ENCODE peak calls at places on chromosomes 12 and 14, in seven cellular contexts. P is sigmoid colon, Q is epithelial cell of proximal tubule, T is A549, I is progenitor cell of endocrine pancreas, W is OCI-LY7, H is mucosa of descending colon. A is an unnamed sample.

GRCh38 chr12:49503674-49504180 is 35.1 kb upstream of the KCNH3 start:
- DNase-seq in P (no peak), Q (peak; percentile 96), T (peak; percentile 44), I (no peak), W (no peak), H (no peak), A (no peak)

GRCh38 chr14:92917041-92917940 is 5.7 kb upstream of the CHGA start:
- DNase-seq in P (no peak), Q (no peak), T (no peak), I (no peak), W (no peak), H (no peak), A (peak; percentile 65)

GRCh38 chr14:51750542-51750941 is 98.8 kb downstream of the FRMD6 start:
- DNase-seq in P (no peak), Q (no peak), T (no peak), I (no peak), W (no peak), H (no peak), A (no peak)

GRCh38 chr12:51320695-51321320 is 3.2 kb downstream of the BIN2 start:
- DNase-seq in P (no peak), Q (no peak), T (no peak), I (no peak), W (peak; percentile 55), H (no peak), A (no peak)

GRCh38 chr12:94074970-94075695 is 73.2 kb upstream of the PLXNC1 start:
- DNase-seq in P (peak; percentile 90), Q (peak; percentile 36), T (peak; percentile 64), I (no peak), W (peak; percentile 8), H (no peak), A (no peak)

GRCh38 chr12:113500662-113501435 is 29.2 kb upstream of the LHX5 start:
- DNase-seq in P (no peak), Q (no peak), T (no peak), I (no peak), W (peak; percentile 6), H (no peak), A (no peak)

GRCh38 chr12:1418144-1418543 is 176.2 kb downstream of the FBXL14 start:
- DNase-seq in P (no peak), Q (no peak), T (no peak), I (no peak), W (no peak), H (no peak), A (no peak)

GRCh38 chr12:108734200-108734906 is 3.0 kb upstream of the CORO1C start:
- DNase-seq in P (no peak), Q (peak; percentile 97), T (peak; percentile 90), I (no peak), W (no peak), H (no peak), A (no peak)

GRCh38 chr14:33061667-33062325 is 123.1 kb downstream of the NPAS3 start:
- DNase-seq in P (no peak), Q (no peak), T (no peak), I (no peak), W (peak; percentile 15), H (no peak), A (no peak)

GRCh38 chr14:68854421-68854820 is 61.6 kb upstream of the ZFP36L1 start:
- DNase-seq in P (no peak), Q (no peak), T (no peak), I (no peak), W (no peak), H (no peak), A (no peak)

GRCh38 chr14:73754911-73755360 is 40.8 kb upstream of the PNMA1 start:
- DNase-seq in P (peak; percentile 90), Q (no peak), T (no peak), I (no peak), W (no peak), H (peak; percentile 72), A (no peak)

GRCh38 chr12:102959391-102959790 is 1.9 kb downstream of the ASCL1 start:
- DNase-seq in P (no peak), Q (no peak), T (no peak), I (no peak), W (no peak), H (no peak), A (no peak)

GRCh38 chr12:3753549-3754284 is 808 bp upstream of the CRACR2A start:
- DNase-seq in P (peak; percentile 75), Q (no peak), T (no peak), I (no peak), W (peak; percentile 10), H (no peak), A (no peak)

GRCh38 chr12:101793401-101793800 is 37.4 kb downstream of the GNPTAB start:
- DNase-seq in P (no peak), Q (peak; percentile 96), T (no peak), I (no peak), W (no peak), H (no peak), A (no peak)

GRCh38 chr14:70100071-70100470 is 88.7 kb downstream of the SLC8A3 start:
- DNase-seq in P (no peak), Q (no peak), T (no peak), I (no peak), W (no peak), H (no peak), A (no peak)

GRCh38 chr12:76920182-76921014 is 41.6 kb upstream of the CSRP2 start:
- DNase-seq in P (no peak), Q (no peak), T (no peak), I (no peak), W (no peak), H (no peak), A (no peak)

GRCh38 chr14:58744951-58745350 is 107.2 kb downstream of the DACT1 start:
- DNase-seq in P (no peak), Q (no peak), T (no peak), I (no peak), W (no peak), H (no peak), A (no peak)

GRCh38 chr12:71639341-71639760 is 24.3 kb downstream of the ZFC3H1 start:
- DNase-seq in P (no peak), Q (no peak), T (peak; percentile 13), I (no peak), W (peak; percentile 31), H (no peak), A (no peak)

GRCh38 chr14:101004176-101004575 is 100.7 kb upstream of the RTL1 start:
- DNase-seq in P (peak; percentile 29), Q (no peak), T (no peak), I (no peak), W (no peak), H (no peak), A (no peak)

GRCh38 chr14:106294324-106294723 is 767.9 kb downstream of the TMEM121 start:
- DNase-seq in P (no peak), Q (no peak), T (no peak), I (no peak), W (no peak), H (no peak), A (no peak)

GRCh38 chr12:58095002-58095401 is 153.6 kb downstream of the ATP23 start:
- DNase-seq in P (no peak), Q (no peak), T (no peak), I (no peak), W (peak; percentile 16), H (no peak), A (no peak)

GRCh38 chr12:46942579-46942978 is 116.8 kb upstream of the SLC38A4 start:
- DNase-seq in P (no peak), Q (no peak), T (no peak), I (no peak), W (no peak), H (no peak), A (no peak)

GRCh38 chr12:57461326-57461903 is 1.8 kb downstream of the GLI1 start:
- DNase-seq in P (peak; percentile 91), Q (no peak), T (peak; percentile 86), I (no peak), W (peak; percentile 69), H (peak; percentile 81), A (peak; percentile 90)

DNA sequence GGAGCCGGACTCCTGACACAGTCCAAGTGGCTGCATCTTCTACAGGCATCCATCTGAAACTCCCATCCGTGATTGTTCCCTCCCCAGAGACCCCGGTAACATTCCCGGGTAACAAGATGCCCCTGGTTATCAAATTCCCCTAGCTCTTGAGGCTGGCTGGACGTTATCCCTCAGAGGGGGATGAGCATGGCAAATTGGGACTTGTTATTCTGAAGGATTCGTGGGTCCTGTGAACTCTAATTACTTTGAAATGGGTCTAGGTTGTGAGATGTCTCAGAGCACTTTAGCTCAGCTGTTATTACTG is 642 bp upstream of the PAN2 start:
- DNase-seq in P (no peak), Q (no peak), T (no peak), I (no peak), W (no peak), H (no peak), A (no peak)
- TF ChIP-seq CTCF in P (peak; percentile 3), Q (no peak), T (no peak), I (no peak), W (no peak), H (no peak), A (peak; percentile 48)

GRCh38 chr12:81610955-81611889 is 147.9 kb downstream of the PPFIA2 start:
- DNase-seq in P (no peak), Q (no peak), T (peak; percentile 3), I (no peak), W (peak; percentile 2), H (no peak), A (no peak)
- TF ChIP-seq CTCF in P (no peak), Q (peak; percentile 60), T (peak; percentile 5), I (peak; percentile 41), W (peak; percentile 65), H (no peak), A (peak; percentile 60)

GRCh38 chr14:54257424-54257823 is 139.4 kb upstream of the CDKN3 start:
- DNase-seq in P (no peak), Q (no peak), T (no peak), I (no peak), W (no peak), H (no peak), A (no peak)
- TF ChIP-seq CTCF in P (no peak), Q (no peak), T (no peak), I (no peak), W (no peak), H (no peak), A (no peak)

GRCh38 chr12:123142948-123143752 is 7.7 kb downstream of the PITPNM2 start:
- DNase-seq in P (peak; percentile 77), Q (no peak), T (no peak), I (no peak), W (no peak), H (peak; percentile 63), A (no peak)
- TF ChIP-seq CTCF in P (no peak), Q (no peak), T (no peak), I (no peak), W (no peak), H (no peak), A (no peak)

GRCh38 chr12:121061831-121062230 is 22.8 kb upstream of the OASL start:
- DNase-seq in P (no peak), Q (no peak), T (no peak), I (no peak), W (no peak), H (no peak), A (no peak)
- TF ChIP-seq CTCF in P (no peak), Q (peak; percentile 49), T (peak; percentile 50), I (peak; percentile 24), W (peak; percentile 42), H (no peak), A (peak; percentile 67)

A was measured in chondrocyte.